ENCODE peak calls at places on chromosomes 12 and 14, in six cellular contexts. One of them, this sample, is unnamed.

GRCh38 chr14:39005044-39005736 is 97.8 kb downstream of the SEC23A start:
- DNase-seq in choroid plexus epithelial cell: peak; percentile 38
- DNase-seq in kidney: no peak
- DNase-seq in T-cell: no peak
- DNase-seq in AG09319: no peak
- DNase-seq in bronchial epithelial cell: no peak
- DNase-seq in this sample: no peak

GRCh38 chr14:97219356-97220017 is 422.3 kb downstream of the VRK1 start:
- DNase-seq in choroid plexus epithelial cell: no peak
- DNase-seq in kidney: no peak
- DNase-seq in T-cell: no peak
- DNase-seq in AG09319: no peak
- DNase-seq in bronchial epithelial cell: no peak
- DNase-seq in this sample: no peak

GRCh38 chr12:65620026-65620425 is 204.3 kb upstream of the HMGA2 start:
- DNase-seq in choroid plexus epithelial cell: no peak
- DNase-seq in kidney: no peak
- DNase-seq in T-cell: no peak
- DNase-seq in AG09319: no peak
- DNase-seq in bronchial epithelial cell: no peak
- DNase-seq in this sample: no peak

GRCh38 chr14:89178802-89179201 is 238.2 kb downstream of the FOXN3 start:
- DNase-seq in choroid plexus epithelial cell: peak; percentile 76
- DNase-seq in kidney: no peak
- DNase-seq in T-cell: no peak
- DNase-seq in AG09319: no peak
- DNase-seq in bronchial epithelial cell: no peak
- DNase-seq in this sample: no peak

GRCh38 chr14:105470163-105470811 is 4.3 kb upstream of the CRIP2 start:
- DNase-seq in choroid plexus epithelial cell: no peak
- DNase-seq in kidney: no peak
- DNase-seq in T-cell: no peak
- DNase-seq in AG09319: no peak
- DNase-seq in bronchial epithelial cell: no peak
- DNase-seq in this sample: no peak

GRCh38 chr12:26938660-26939185 is 453 bp downstream of the FGFR1OP2 start:
- DNase-seq in choroid plexus epithelial cell: no peak
- DNase-seq in kidney: no peak
- DNase-seq in T-cell: peak; percentile 4
- DNase-seq in AG09319: no peak
- DNase-seq in bronchial epithelial cell: peak; percentile 28
- DNase-seq in this sample: no peak

GRCh38 chr12:54657048-54657696 is 9.0 kb upstream of the DCD start:
- DNase-seq in choroid plexus epithelial cell: peak; percentile 4
- DNase-seq in kidney: no peak
- DNase-seq in T-cell: no peak
- DNase-seq in AG09319: no peak
- DNase-seq in bronchial epithelial cell: no peak
- DNase-seq in this sample: no peak

GRCh38 chr14:100221419-100222218 is 17.3 kb upstream of the YY1 start:
- DNase-seq in choroid plexus epithelial cell: peak; percentile 80
- DNase-seq in kidney: peak; percentile 82
- DNase-seq in T-cell: peak; percentile 64
- DNase-seq in AG09319: no peak
- DNase-seq in bronchial epithelial cell: peak; percentile 39
- DNase-seq in this sample: peak; percentile 37

GRCh38 chr12:126963825-126964224 is 1303.1 kb upstream of the TMEM132C start:
- DNase-seq in choroid plexus epithelial cell: no peak
- DNase-seq in kidney: no peak
- DNase-seq in T-cell: no peak
- DNase-seq in AG09319: no peak
- DNase-seq in bronchial epithelial cell: no peak
- DNase-seq in this sample: no peak

GRCh38 chr12:62438098-62438692 is 28.4 kb upstream of the MON2 start:
- DNase-seq in choroid plexus epithelial cell: peak; percentile 78
- DNase-seq in kidney: no peak
- DNase-seq in T-cell: peak; percentile 52
- DNase-seq in AG09319: peak; percentile 32
- DNase-seq in bronchial epithelial cell: peak; percentile 38
- DNase-seq in this sample: no peak

GRCh38 chr12:2479866-2480510 is 314.8 kb upstream of the FKBP4 start:
- DNase-seq in choroid plexus epithelial cell: no peak
- DNase-seq in kidney: no peak
- DNase-seq in T-cell: no peak
- DNase-seq in AG09319: no peak
- DNase-seq in bronchial epithelial cell: no peak
- DNase-seq in this sample: no peak

GRCh38 chr14:84250863-84251262 is 1279.1 kb upstream of the FLRT2 start:
- DNase-seq in choroid plexus epithelial cell: no peak
- DNase-seq in kidney: no peak
- DNase-seq in T-cell: no peak
- DNase-seq in AG09319: no peak
- DNase-seq in bronchial epithelial cell: no peak
- DNase-seq in this sample: no peak

GRCh38 chr14:100653409-100653808 is 66.2 kb upstream of the BEGAIN start:
- DNase-seq in choroid plexus epithelial cell: no peak
- DNase-seq in kidney: no peak
- DNase-seq in T-cell: peak; percentile 22
- DNase-seq in AG09319: no peak
- DNase-seq in bronchial epithelial cell: no peak
- DNase-seq in this sample: no peak

GRCh38 chr12:113955109-113955970 is 10.8 kb downstream of the RBM19 start:
- DNase-seq in choroid plexus epithelial cell: peak; percentile 30
- DNase-seq in kidney: no peak
- DNase-seq in T-cell: no peak
- DNase-seq in AG09319: no peak
- DNase-seq in bronchial epithelial cell: peak; percentile 27
- DNase-seq in this sample: no peak

GRCh38 chr14:57834961-57835360 is 30.9 kb downstream of the SLC35F4 start:
- DNase-seq in choroid plexus epithelial cell: no peak
- DNase-seq in kidney: no peak
- DNase-seq in T-cell: no peak
- DNase-seq in AG09319: no peak
- DNase-seq in bronchial epithelial cell: no peak
- DNase-seq in this sample: no peak

GRCh38 chr12:24919346-24920001 is 29.4 kb downstream of the BCAT1 start:
- DNase-seq in choroid plexus epithelial cell: no peak
- DNase-seq in kidney: no peak
- DNase-seq in T-cell: no peak
- DNase-seq in AG09319: no peak
- DNase-seq in bronchial epithelial cell: no peak
- DNase-seq in this sample: no peak

GRCh38 chr12:53623526-53623925 is 2.7 kb downstream of the ATF7 start:
- DNase-seq in choroid plexus epithelial cell: peak; percentile 88
- DNase-seq in kidney: no peak
- DNase-seq in T-cell: no peak
- DNase-seq in AG09319: no peak
- DNase-seq in bronchial epithelial cell: peak; percentile 56
- DNase-seq in this sample: no peak

GRCh38 chr12:25995906-25996305 is 37.4 kb downstream of the RASSF8 start:
- DNase-seq in choroid plexus epithelial cell: peak; percentile 66
- DNase-seq in kidney: no peak
- DNase-seq in T-cell: no peak
- DNase-seq in AG09319: no peak
- DNase-seq in bronchial epithelial cell: no peak
- DNase-seq in this sample: no peak

GRCh38 chr12:94952325-94952724 is 51.2 kb downstream of the NDUFA12 start:
- DNase-seq in choroid plexus epithelial cell: no peak
- DNase-seq in kidney: no peak
- DNase-seq in T-cell: no peak
- DNase-seq in AG09319: no peak
- DNase-seq in bronchial epithelial cell: no peak
- DNase-seq in this sample: no peak

This sample was measured in activated B cell treated with CpG ODN at 0.5 μM for 24 hours.